ENCODE peak calls at places on chromosomes 11 and 22, in five cellular contexts. One of them, this sample, is unnamed.

GRCh38 chr22:30636226-30637077 is 871 bp downstream of the SLC35E4 start:
- DNase-seq in stimulated activated CD8-positive, alpha-beta memory T cell treated with anti-CD3 and anti-CD28 coated beads, Interleukin-7, amount 100 ng/mL, for 48 hours: no peak
- DNase-seq in neural crest cell: no peak
- DNase-seq in RCC 7860: peak; percentile 3
- DNase-seq in upper lobe of right lung: no peak
- DNase-seq in this sample: peak; percentile 28

GRCh38 chr11:89163686-89164085 is 14.0 kb upstream of the TYR start:
- DNase-seq in upper lobe of right lung: no peak
- DNase-seq in RCC 7860: no peak
- DNase-seq in stimulated activated CD8-positive, alpha-beta memory T cell treated with anti-CD3 and anti-CD28 coated beads, Interleukin-7, amount 100 ng/mL, for 48 hours: no peak
- DNase-seq in neural crest cell: no peak
- DNase-seq in this sample: no peak

GRCh38 chr11:77175021-77175842 is 47.2 kb downstream of the MYO7A start:
- DNase-seq in RCC 7860: no peak
- DNase-seq in upper lobe of right lung: no peak
- DNase-seq in stimulated activated CD8-positive, alpha-beta memory T cell treated with anti-CD3 and anti-CD28 coated beads, Interleukin-7, amount 100 ng/mL, for 48 hours: no peak
- DNase-seq in neural crest cell: no peak
- DNase-seq in this sample: peak; percentile 24

GRCh38 chr22:28016781-28017557 is 97.9 kb upstream of the PITPNB start:
- DNase-seq in RCC 7860: no peak
- DNase-seq in upper lobe of right lung: peak; percentile 51
- DNase-seq in stimulated activated CD8-positive, alpha-beta memory T cell treated with anti-CD3 and anti-CD28 coated beads, Interleukin-7, amount 100 ng/mL, for 48 hours: no peak
- DNase-seq in neural crest cell: no peak
- DNase-seq in this sample: no peak

GRCh38 chr22:17971711-17972110 is 52.6 kb downstream of the MICAL3 start:
- DNase-seq in RCC 7860: no peak
- DNase-seq in neural crest cell: no peak
- DNase-seq in upper lobe of right lung: no peak
- DNase-seq in stimulated activated CD8-positive, alpha-beta memory T cell treated with anti-CD3 and anti-CD28 coated beads, Interleukin-7, amount 100 ng/mL, for 48 hours: no peak
- DNase-seq in this sample: no peak

GRCh38 chr11:12137005-12137690 is 26.8 kb downstream of the MICAL2 start:
- DNase-seq in RCC 7860: no peak
- DNase-seq in stimulated activated CD8-positive, alpha-beta memory T cell treated with anti-CD3 and anti-CD28 coated beads, Interleukin-7, amount 100 ng/mL, for 48 hours: no peak
- DNase-seq in neural crest cell: no peak
- DNase-seq in upper lobe of right lung: peak; percentile 71
- DNase-seq in this sample: no peak

GRCh38 chr11:3627291-3627690 is 14.5 kb downstream of the ART5 start:
- DNase-seq in upper lobe of right lung: no peak
- DNase-seq in stimulated activated CD8-positive, alpha-beta memory T cell treated with anti-CD3 and anti-CD28 coated beads, Interleukin-7, amount 100 ng/mL, for 48 hours: no peak
- DNase-seq in RCC 7860: peak; percentile 96
- DNase-seq in neural crest cell: no peak
- DNase-seq in this sample: no peak

GRCh38 chr11:1121343-1122331 is 36.1 kb upstream of the MUC5AC start:
- DNase-seq in upper lobe of right lung: peak; percentile 61
- DNase-seq in neural crest cell: no peak
- DNase-seq in RCC 7860: no peak
- DNase-seq in stimulated activated CD8-positive, alpha-beta memory T cell treated with anti-CD3 and anti-CD28 coated beads, Interleukin-7, amount 100 ng/mL, for 48 hours: no peak
- DNase-seq in this sample: no peak

GRCh38 chr22:17902960-17903359 is 121.4 kb downstream of the MICAL3 start:
- DNase-seq in neural crest cell: no peak
- DNase-seq in RCC 7860: no peak
- DNase-seq in upper lobe of right lung: no peak
- DNase-seq in stimulated activated CD8-positive, alpha-beta memory T cell treated with anti-CD3 and anti-CD28 coated beads, Interleukin-7, amount 100 ng/mL, for 48 hours: no peak
- DNase-seq in this sample: no peak